ENCODE peak calls at places on chromosomes 4 and X, in four cellular contexts. One of them, this sample, is unnamed.

GRCh38 chr4:63553123-63553522 is 856.1 kb downstream of the TECRL start:
- DNase-seq in right lobe of liver: no peak
- DNase-seq in CD8-positive, alpha-beta T cell: no peak
- DNase-seq in ovary: no peak
- DNase-seq in this sample: no peak

GRCh38 chrX:3811331-3812311 is 98.2 kb upstream of the PRKX start:
- DNase-seq in CD8-positive, alpha-beta T cell: peak
- DNase-seq in ovary: peak
- DNase-seq in right lobe of liver: no peak
- DNase-seq in this sample: peak

GRCh38 chr4:147576084-147576483 is 41.1 kb upstream of the TMEM184C start:
- DNase-seq in ovary: no peak
- DNase-seq in right lobe of liver: no peak
- DNase-seq in CD8-positive, alpha-beta T cell: no peak
- DNase-seq in this sample: no peak

GRCh38 chr4:187799735-187800134 is 195.8 kb upstream of the ZFP42 start:
- DNase-seq in right lobe of liver: no peak
- DNase-seq in ovary: no peak
- DNase-seq in CD8-positive, alpha-beta T cell: no peak
- DNase-seq in this sample: no peak

GRCh38 chr4:8342651-8343050 is 73.1 kb downstream of the HTRA3 start:
- DNase-seq in ovary: no peak
- DNase-seq in right lobe of liver: no peak
- DNase-seq in CD8-positive, alpha-beta T cell: no peak
- DNase-seq in this sample: no peak

GRCh38 chr4:142840516-142841123 is 5.5 kb downstream of the INPP4B start:
- DNase-seq in CD8-positive, alpha-beta T cell: no peak
- DNase-seq in right lobe of liver: no peak
- DNase-seq in ovary: no peak
- DNase-seq in this sample: no peak

GRCh38 chr4:13903851-13904340 is 276.4 kb upstream of the BOD1L1 start:
- DNase-seq in right lobe of liver: no peak
- DNase-seq in ovary: no peak
- DNase-seq in CD8-positive, alpha-beta T cell: no peak
- DNase-seq in this sample: no peak

GRCh38 chr4:69120869-69121268 is 24.6 kb downstream of the UGT2B7 start:
- DNase-seq in ovary: no peak
- DNase-seq in right lobe of liver: no peak
- DNase-seq in CD8-positive, alpha-beta T cell: no peak
- DNase-seq in this sample: no peak

GRCh38 chr4:113468165-113469022 is 293.1 kb downstream of the CAMK2D start:
- DNase-seq in CD8-positive, alpha-beta T cell: no peak
- DNase-seq in ovary: peak
- DNase-seq in right lobe of liver: no peak
- DNase-seq in this sample: no peak
- H3K4me3 ChIP-seq in CD8-positive, alpha-beta T cell: no peak
- H3K4me3 ChIP-seq in ovary: no peak
- H3K4me3 ChIP-seq in right lobe of liver: no peak
- H3K4me3 ChIP-seq in this sample: no peak

DNA sequence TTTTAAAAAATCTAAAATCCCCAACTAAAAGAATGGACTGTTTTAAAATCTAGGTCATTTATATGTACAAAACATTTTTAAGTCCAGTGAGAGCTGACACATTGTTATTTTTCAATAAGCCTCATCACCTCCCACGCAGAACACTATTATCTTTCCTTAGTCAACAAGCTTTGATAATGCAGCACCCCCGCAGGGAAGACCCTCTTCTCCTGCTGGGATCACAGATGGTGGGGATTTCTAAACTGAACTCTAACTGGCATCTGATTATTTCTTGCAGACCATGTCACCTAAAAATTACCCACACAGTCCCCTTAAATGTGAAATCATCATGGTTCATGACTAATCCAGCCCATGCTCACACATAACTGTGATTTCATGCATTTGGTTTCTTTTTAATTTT is 11.6 kb downstream of the SYTL4 start:
- DNase-seq in right lobe of liver: no peak
- DNase-seq in CD8-positive, alpha-beta T cell: no peak
- DNase-seq in ovary: no peak
- DNase-seq in this sample: no peak
- H3K27ac ChIP-seq in right lobe of liver: no peak
- H3K27ac ChIP-seq in CD8-positive, alpha-beta T cell: no peak
- H3K27ac ChIP-seq in ovary: no peak
- H3K27ac ChIP-seq in this sample: no peak

DNA sequence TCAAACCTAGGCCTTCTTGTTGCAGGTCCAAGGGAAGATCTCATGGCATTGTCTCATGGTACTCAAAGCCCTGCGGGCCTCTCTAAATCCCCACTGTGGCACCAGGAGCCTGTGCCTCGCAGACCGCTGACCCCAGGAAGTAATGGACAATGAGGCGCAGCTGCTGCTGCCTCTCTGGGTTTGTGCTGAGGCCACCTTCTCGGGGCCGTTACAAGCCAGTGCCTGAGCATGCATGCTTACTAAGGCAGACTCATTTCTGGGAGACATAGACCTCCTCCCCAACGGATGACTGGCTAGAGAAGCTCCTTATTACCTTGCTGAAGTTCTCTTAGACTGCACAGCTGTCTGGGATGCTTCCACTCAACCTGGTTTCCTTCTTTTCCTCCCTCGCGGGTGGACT is 1.3 kb downstream of the BDH2 start:
- DNase-seq in CD8-positive, alpha-beta T cell: no peak
- DNase-seq in ovary: no peak
- DNase-seq in right lobe of liver: no peak
- DNase-seq in this sample: no peak
- H3K4me3 ChIP-seq in CD8-positive, alpha-beta T cell: no peak
- H3K4me3 ChIP-seq in ovary: peak
- H3K4me3 ChIP-seq in right lobe of liver: peak
- H3K4me3 ChIP-seq in this sample: no peak

DNA sequence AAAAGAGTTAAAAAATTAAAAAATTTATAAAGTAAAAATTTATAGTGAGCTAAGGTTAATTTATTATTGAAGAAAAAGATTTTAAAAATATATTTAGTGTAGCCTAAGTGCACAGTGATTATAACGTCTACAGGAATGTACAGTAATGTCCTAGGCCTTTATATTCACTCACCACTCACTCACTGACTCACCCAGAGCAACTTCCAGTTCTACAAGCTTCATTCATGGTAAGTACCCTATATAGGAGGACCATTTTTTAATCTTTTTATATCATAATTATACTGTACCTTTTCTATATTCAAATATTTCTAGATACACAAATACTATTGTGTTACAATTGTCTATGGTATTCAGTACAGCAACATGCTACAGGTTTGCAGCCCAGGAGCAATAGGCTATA is 1623.2 kb downstream of the RPA4 start:
- DNase-seq in ovary: no peak
- DNase-seq in CD8-positive, alpha-beta T cell: no peak
- DNase-seq in right lobe of liver: no peak
- DNase-seq in this sample: no peak
- H3K27ac ChIP-seq in ovary: no peak
- H3K27ac ChIP-seq in CD8-positive, alpha-beta T cell: no peak
- H3K27ac ChIP-seq in right lobe of liver: no peak
- H3K27ac ChIP-seq in this sample: no peak

DNA sequence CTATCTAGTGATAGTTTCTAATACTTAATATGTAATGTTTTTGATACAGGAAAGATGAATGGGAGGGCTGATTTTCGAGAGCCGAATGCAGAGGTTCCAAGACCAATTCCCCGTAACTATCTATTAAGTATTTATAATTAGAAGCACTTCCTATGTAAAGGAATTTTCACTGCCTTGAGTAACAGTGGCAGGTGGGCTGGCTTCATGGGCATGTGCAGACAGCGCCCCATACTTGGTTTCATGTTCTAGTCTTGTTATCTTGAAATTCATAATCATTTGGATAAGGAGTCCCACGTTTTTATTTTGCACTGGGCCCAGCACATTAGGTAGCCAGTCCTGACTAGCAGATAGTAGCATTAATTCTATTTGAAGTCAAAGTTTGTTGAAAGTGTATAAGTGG is 1.7 kb downstream of the OCIAD1 start:
- DNase-seq in right lobe of liver: no peak
- DNase-seq in CD8-positive, alpha-beta T cell: no peak
- DNase-seq in ovary: no peak
- DNase-seq in this sample: no peak
- H3K4me3 ChIP-seq in right lobe of liver: no peak
- H3K4me3 ChIP-seq in CD8-positive, alpha-beta T cell: no peak
- H3K4me3 ChIP-seq in ovary: no peak
- H3K4me3 ChIP-seq in this sample: no peak

GRCh38 chr4:25449688-25450087 is 72.6 kb downstream of the ANAPC4 start:
- DNase-seq in ovary: no peak
- DNase-seq in CD8-positive, alpha-beta T cell: no peak
- DNase-seq in right lobe of liver: no peak
- DNase-seq in this sample: no peak
- H3K27ac ChIP-seq in ovary: no peak
- H3K27ac ChIP-seq in CD8-positive, alpha-beta T cell: no peak
- H3K27ac ChIP-seq in right lobe of liver: no peak
- H3K27ac ChIP-seq in this sample: no peak

DNA sequence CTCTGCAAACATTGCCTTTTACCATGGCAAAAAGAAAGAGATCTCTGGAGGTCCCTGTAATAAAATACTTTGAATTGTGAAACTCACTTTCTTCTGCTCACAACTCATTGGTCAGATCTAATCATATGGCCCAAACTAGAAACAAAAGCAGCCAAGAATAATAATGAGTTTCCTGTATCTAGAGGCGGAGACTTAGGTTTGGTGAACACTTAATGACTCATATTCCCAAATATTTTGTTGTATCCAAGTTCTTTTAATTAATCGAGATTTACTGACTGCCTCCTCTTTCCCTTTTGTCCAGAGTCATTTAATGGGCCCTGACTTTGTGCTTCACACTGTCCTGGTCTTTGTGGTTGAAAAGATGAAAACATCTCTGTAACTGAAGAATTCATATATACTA is 190.6 kb downstream of the CCSER1 start:
- DNase-seq in ovary: no peak
- DNase-seq in CD8-positive, alpha-beta T cell: no peak
- DNase-seq in right lobe of liver: no peak
- DNase-seq in this sample: no peak
- H3K4me3 ChIP-seq in ovary: no peak
- H3K4me3 ChIP-seq in CD8-positive, alpha-beta T cell: no peak
- H3K4me3 ChIP-seq in right lobe of liver: no peak
- H3K4me3 ChIP-seq in this sample: no peak